ENCODE peak calls at places on chromosomes 7 and 10, in four cellular contexts. One of them, this sample, is unnamed.

GRCh38 chr7:8189615-8190014 is 72.4 kb downstream of the ICA1 start:
- DNase-seq in AG04450: no peak
- DNase-seq in thoracic aorta: no peak
- DNase-seq in CD8-positive, alpha-beta T cell: no peak
- DNase-seq in this sample: no peak

GRCh38 chr10:106348933-106349332 is 815.6 kb downstream of the SORCS1 start:
- DNase-seq in AG04450: no peak
- DNase-seq in thoracic aorta: no peak
- DNase-seq in CD8-positive, alpha-beta T cell: no peak
- DNase-seq in this sample: no peak

GRCh38 chr7:16993543-16993942 is 111.8 kb upstream of the AGR3 start:
- DNase-seq in AG04450: no peak
- DNase-seq in thoracic aorta: no peak
- DNase-seq in CD8-positive, alpha-beta T cell: no peak
- DNase-seq in this sample: no peak

GRCh38 chr10:101780187-101780817 is 2.9 kb downstream of the NPM3 start:
- DNase-seq in AG04450: no peak
- DNase-seq in thoracic aorta: no peak
- DNase-seq in CD8-positive, alpha-beta T cell: no peak
- DNase-seq in this sample: no peak

GRCh38 chr7:54796150-54796549 is 37.1 kb upstream of the SEC61G start:
- DNase-seq in AG04450: no peak
- DNase-seq in thoracic aorta: no peak
- DNase-seq in CD8-positive, alpha-beta T cell: no peak
- DNase-seq in this sample: no peak

GRCh38 chr7:71005109-71005508 is 126.8 kb upstream of the GALNT17 start:
- DNase-seq in AG04450: no peak
- DNase-seq in thoracic aorta: no peak
- DNase-seq in CD8-positive, alpha-beta T cell: no peak
- DNase-seq in this sample: no peak

GRCh38 chr10:89653410-89653828 is 8.4 kb upstream of the PANK1 start:
- DNase-seq in AG04450: no peak
- DNase-seq in thoracic aorta: no peak
- DNase-seq in CD8-positive, alpha-beta T cell: no peak
- DNase-seq in this sample: no peak

GRCh38 chr10:1488970-1489548 is 248.3 kb downstream of the ADARB2 start:
- DNase-seq in AG04450: no peak
- DNase-seq in thoracic aorta: no peak
- DNase-seq in CD8-positive, alpha-beta T cell: no peak
- DNase-seq in this sample: no peak

GRCh38 chr10:60367014-60367413 is 22.7 kb downstream of the ANK3 start:
- DNase-seq in AG04450: no peak
- DNase-seq in thoracic aorta: no peak
- DNase-seq in CD8-positive, alpha-beta T cell: no peak
- DNase-seq in this sample: no peak

GRCh38 chr10:120103957-120104560 is 211.5 kb downstream of the SEC23IP start:
- DNase-seq in AG04450: no peak
- DNase-seq in thoracic aorta: no peak
- DNase-seq in CD8-positive, alpha-beta T cell: no peak
- DNase-seq in this sample: no peak

GRCh38 chr7:142793156-142793555 is 22.4 kb downstream of the PRSS2 start:
- DNase-seq in AG04450: no peak
- DNase-seq in thoracic aorta: no peak
- DNase-seq in CD8-positive, alpha-beta T cell: no peak
- DNase-seq in this sample: no peak

GRCh38 chr10:42961156-42961589 is 115.7 kb upstream of the RET start:
- DNase-seq in AG04450: no peak
- DNase-seq in thoracic aorta: no peak
- DNase-seq in CD8-positive, alpha-beta T cell: no peak
- DNase-seq in this sample: peak

GRCh38 chr10:68973975-68974374 is 14.6 kb upstream of the KIFBP start:
- DNase-seq in AG04450: no peak
- DNase-seq in thoracic aorta: no peak
- DNase-seq in CD8-positive, alpha-beta T cell: no peak
- DNase-seq in this sample: no peak

GRCh38 chr10:22437620-22438588 is 92.6 kb downstream of the SPAG6 start:
- DNase-seq in AG04450: no peak
- DNase-seq in thoracic aorta: no peak
- DNase-seq in CD8-positive, alpha-beta T cell: peak
- DNase-seq in this sample: no peak

GRCh38 chr7:1555046-1555812 is 776 bp downstream of the TMEM184A start:
- DNase-seq in AG04450: peak
- DNase-seq in thoracic aorta: no peak
- DNase-seq in CD8-positive, alpha-beta T cell: no peak
- DNase-seq in this sample: peak

GRCh38 chr7:7761974-7762769 is 43.8 kb upstream of the RPA3 start:
- DNase-seq in AG04450: no peak
- DNase-seq in thoracic aorta: no peak
- DNase-seq in CD8-positive, alpha-beta T cell: peak
- DNase-seq in this sample: no peak

GRCh38 chr7:112422842-112423496 is 27.3 kb upstream of the IFRD1 start:
- DNase-seq in AG04450: no peak
- DNase-seq in thoracic aorta: peak
- DNase-seq in CD8-positive, alpha-beta T cell: no peak
- DNase-seq in this sample: peak

GRCh38 chr7:24748521-24748920 is 8.7 kb downstream of the GSDME start:
- DNase-seq in AG04450: no peak
- DNase-seq in thoracic aorta: no peak
- DNase-seq in CD8-positive, alpha-beta T cell: no peak
- DNase-seq in this sample: no peak

GRCh38 chr10:32131388-32131787 is 75.2 kb upstream of the KIF5B start:
- DNase-seq in AG04450: no peak
- DNase-seq in thoracic aorta: no peak
- DNase-seq in CD8-positive, alpha-beta T cell: no peak
- DNase-seq in this sample: no peak

GRCh38 chr10:60714242-60714641 is 64.0 kb upstream of the CDK1 start:
- DNase-seq in AG04450: no peak
- DNase-seq in thoracic aorta: no peak
- DNase-seq in CD8-positive, alpha-beta T cell: no peak
- DNase-seq in this sample: no peak

GRCh38 chr7:50393547-50394252 is 56.5 kb downstream of the FIGNL1 start:
- DNase-seq in AG04450: no peak
- DNase-seq in thoracic aorta: no peak
- DNase-seq in CD8-positive, alpha-beta T cell: peak
- DNase-seq in this sample: no peak

GRCh38 chr7:22578048-22578770 is 78.2 kb upstream of the STEAP1B start:
- DNase-seq in AG04450: no peak
- DNase-seq in thoracic aorta: no peak
- DNase-seq in CD8-positive, alpha-beta T cell: no peak
- DNase-seq in this sample: no peak

GRCh38 chr7:101163281-101164070 is 1.9 kb downstream of the VGF start:
- DNase-seq in AG04450: no peak
- DNase-seq in thoracic aorta: no peak
- DNase-seq in CD8-positive, alpha-beta T cell: no peak
- DNase-seq in this sample: no peak

GRCh38 chr10:135601-136464 is 578 bp downstream of the ZMYND11 start:
- DNase-seq in AG04450: no peak
- DNase-seq in thoracic aorta: peak
- DNase-seq in CD8-positive, alpha-beta T cell: peak
- DNase-seq in this sample: peak

GRCh38 chr10:11881477-11882417 is 58.6 kb downstream of the PROSER2 start:
- DNase-seq in AG04450: no peak
- DNase-seq in thoracic aorta: no peak
- DNase-seq in CD8-positive, alpha-beta T cell: no peak
- DNase-seq in this sample: no peak

GRCh38 chr10:51425431-51425830 is 274.0 kb downstream of the CSTF2T start:
- DNase-seq in AG04450: no peak
- DNase-seq in thoracic aorta: no peak
- DNase-seq in CD8-positive, alpha-beta T cell: no peak
- DNase-seq in this sample: no peak

GRCh38 chr10:83518779-83519178 is 620.5 kb upstream of the GHITM start:
- DNase-seq in AG04450: no peak
- DNase-seq in thoracic aorta: no peak
- DNase-seq in CD8-positive, alpha-beta T cell: no peak
- DNase-seq in this sample: no peak

GRCh38 chr10:83527934-83528333 is 611.4 kb upstream of the GHITM start:
- DNase-seq in AG04450: no peak
- DNase-seq in thoracic aorta: no peak
- DNase-seq in CD8-positive, alpha-beta T cell: no peak
- DNase-seq in this sample: no peak

GRCh38 chr10:83522456-83522855 is 616.9 kb upstream of the GHITM start:
- DNase-seq in AG04450: no peak
- DNase-seq in thoracic aorta: no peak
- DNase-seq in CD8-positive, alpha-beta T cell: no peak
- DNase-seq in this sample: no peak

GRCh38 chr10:83522881-83523386 is 616.4 kb upstream of the GHITM start:
- DNase-seq in AG04450: no peak
- DNase-seq in thoracic aorta: no peak
- DNase-seq in CD8-positive, alpha-beta T cell: no peak
- DNase-seq in this sample: no peak
- H3K27ac ChIP-seq in AG04450: no peak
- H3K27ac ChIP-seq in thoracic aorta: no peak
- H3K27ac ChIP-seq in CD8-positive, alpha-beta T cell: no peak
- H3K27ac ChIP-seq in this sample: no peak

GRCh38 chr7:151240942-151241754 is 7.3 kb downstream of the SMARCD3 start:
- DNase-seq in AG04450: no peak
- DNase-seq in thoracic aorta: no peak
- DNase-seq in CD8-positive, alpha-beta T cell: no peak
- DNase-seq in this sample: no peak
- H3K27ac ChIP-seq in AG04450: peak
- H3K27ac ChIP-seq in thoracic aorta: peak
- H3K27ac ChIP-seq in CD8-positive, alpha-beta T cell: no peak
- H3K27ac ChIP-seq in this sample: no peak

GRCh38 chr10:75508814-75509306 is 77.4 kb downstream of the LRMDA start:
- DNase-seq in AG04450: no peak
- DNase-seq in thoracic aorta: no peak
- DNase-seq in CD8-positive, alpha-beta T cell: no peak
- DNase-seq in this sample: no peak
- H3K27ac ChIP-seq in AG04450: no peak
- H3K27ac ChIP-seq in thoracic aorta: peak
- H3K27ac ChIP-seq in CD8-positive, alpha-beta T cell: no peak
- H3K27ac ChIP-seq in this sample: no peak

DNA sequence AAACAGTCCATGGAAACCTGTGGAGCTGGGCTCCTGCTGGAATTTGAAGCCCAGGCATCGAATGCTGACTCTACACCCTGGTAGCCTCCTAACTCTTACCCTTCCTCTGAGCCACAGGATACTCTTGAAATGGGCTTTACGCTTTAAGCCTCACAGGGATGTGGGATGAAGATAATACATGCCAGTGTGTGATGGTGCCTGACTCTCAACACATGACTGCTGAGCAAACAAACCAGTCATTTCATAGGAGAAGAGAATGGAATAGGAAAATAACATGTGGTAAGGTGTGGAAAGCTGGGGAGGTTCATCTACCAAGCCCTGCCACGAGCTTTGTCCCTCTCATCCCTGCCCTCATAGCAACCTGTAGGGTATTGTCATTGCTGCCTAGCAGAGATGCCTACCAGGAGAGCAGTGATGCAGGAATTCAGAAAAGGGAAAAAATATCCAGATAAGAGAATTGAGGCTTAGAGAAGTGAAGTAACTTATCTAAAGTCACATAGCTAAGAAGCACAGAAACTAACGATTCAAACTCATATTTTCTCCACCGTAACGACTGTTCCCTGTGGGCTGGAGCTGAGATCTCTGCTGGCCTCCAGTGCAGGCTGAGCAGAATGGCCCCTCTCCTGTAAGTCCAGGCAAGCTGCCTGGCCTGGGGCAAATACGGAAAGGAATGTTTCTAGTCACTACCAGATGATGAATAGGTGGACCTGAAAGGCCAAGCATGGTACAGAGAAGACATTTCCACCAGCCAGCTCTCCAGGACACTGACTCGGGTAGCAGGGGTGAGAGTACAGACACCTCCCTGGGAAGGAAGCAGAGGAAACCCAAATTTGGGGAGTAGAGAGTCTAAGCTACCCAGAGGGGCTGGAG is 90.2 kb upstream of the DUSP5 start:
- DNase-seq in AG04450: no peak
- DNase-seq in thoracic aorta: no peak
- DNase-seq in CD8-positive, alpha-beta T cell: no peak
- DNase-seq in this sample: no peak
- H3K27ac ChIP-seq in AG04450: peak
- H3K27ac ChIP-seq in thoracic aorta: no peak
- H3K27ac ChIP-seq in CD8-positive, alpha-beta T cell: no peak
- H3K27ac ChIP-seq in this sample: no peak

This sample was measured in right lobe of liver.